ENCODE peak calls at places on chromosomes 6 and 20, in seven cellular contexts. L, B, J, M, V, H and K are unnamed samples.

GRCh38 chr6:37667050-37667814 is 30.5 kb downstream of the MDGA1 start:
- DNase-seq in L (no peak), B (peak), J (no peak), M (no peak), V (no peak), H (no peak), K (no peak)

GRCh38 chr20:22862645-22863230 is 172.4 kb upstream of the SSTR4 start:
- DNase-seq in L (peak), B (no peak), J (no peak), M (no peak), V (no peak), H (peak), K (no peak)

GRCh38 chr6:26493258-26493657 is 6.8 kb upstream of the BTN1A1 start:
- DNase-seq in L (no peak), B (peak), J (no peak), M (peak), V (no peak), H (no peak), K (no peak)

GRCh38 chr6:92767101-92767500 is 652.3 kb downstream of the EPHA7 start:
- DNase-seq in L (no peak), B (no peak), J (no peak), M (no peak), V (no peak), H (no peak), K (no peak)

GRCh38 chr6:16653226-16653625 is 108.0 kb downstream of the ATXN1 start:
- DNase-seq in L (no peak), B (no peak), J (no peak), M (no peak), V (no peak), H (no peak), K (no peak)

GRCh38 chr20:41336711-41337492 is 3.7 kb upstream of the LPIN3 start:
- DNase-seq in L (no peak), B (no peak), J (no peak), M (no peak), V (no peak), H (no peak), K (no peak)

GRCh38 chr20:23122321-23122720 is 36.2 kb upstream of the CD93 start:
- DNase-seq in L (no peak), B (no peak), J (no peak), M (no peak), V (no peak), H (no peak), K (no peak)

GRCh38 chr6:143964667-143965066 is 43.4 kb downstream of the PLAGL1 start:
- DNase-seq in L (no peak), B (peak), J (no peak), M (no peak), V (no peak), H (no peak), K (no peak)

GRCh38 chr6:52423971-52424381 is 3.8 kb downstream of the EFHC1 start:
- DNase-seq in L (no peak), B (peak), J (no peak), M (peak), V (no peak), H (peak), K (no peak)

GRCh38 chr6:134081506-134081905 is 29.1 kb upstream of the SLC2A12 start:
- DNase-seq in L (no peak), B (no peak), J (no peak), M (no peak), V (no peak), H (no peak), K (no peak)

GRCh38 chr6:4812068-4812467 is 35.9 kb downstream of the CDYL start:
- DNase-seq in L (no peak), B (no peak), J (no peak), M (no peak), V (no peak), H (no peak), K (no peak)

GRCh38 chr6:35363293-35363750 is 21.0 kb downstream of the PPARD start:
- DNase-seq in L (no peak), B (peak), J (no peak), M (no peak), V (no peak), H (peak), K (no peak)

GRCh38 chr6:116101298-116101718 is 655 bp downstream of the NT5DC1 start:
- DNase-seq in L (no peak), B (no peak), J (no peak), M (no peak), V (peak), H (peak), K (no peak)

GRCh38 chr20:57061058-57061900 is 205.2 kb downstream of the BMP7 start:
- DNase-seq in L (no peak), B (no peak), J (no peak), M (no peak), V (no peak), H (no peak), K (no peak)

GRCh38 chr20:43849496-43850197 is 65.0 kb upstream of the TOX2 start:
- DNase-seq in L (no peak), B (peak), J (no peak), M (no peak), V (no peak), H (no peak), K (no peak)

GRCh38 chr20:19212524-19213502 is at the start of gene SLC24A3:
- DNase-seq in L (peak), B (no peak), J (peak), M (peak), V (no peak), H (peak), K (peak)

GRCh38 chr6:89970609-89971337 is 76.5 kb downstream of the GJA10 start:
- DNase-seq in L (no peak), B (peak), J (peak), M (peak), V (no peak), H (peak), K (peak)

GRCh38 chr20:3045042-3045815 is 623 bp upstream of the MRPS26 start:
- DNase-seq in L (no peak), B (peak), J (no peak), M (no peak), V (peak), H (no peak), K (peak)

GRCh38 chr6:98142839-98143238 is 691.5 kb upstream of the POU3F2 start:
- DNase-seq in L (no peak), B (no peak), J (no peak), M (no peak), V (no peak), H (no peak), K (no peak)

GRCh38 chr20:9323622-9324021 is 190.8 kb upstream of the LAMP5 start:
- DNase-seq in L (no peak), B (no peak), J (no peak), M (peak), V (no peak), H (no peak), K (no peak)

GRCh38 chr6:19719691-19720127 is 117.5 kb upstream of the ID4 start:
- DNase-seq in L (no peak), B (peak), J (no peak), M (no peak), V (no peak), H (no peak), K (no peak)

GRCh38 chr20:31661625-31662371 is 24.1 kb downstream of the COX4I2 start:
- DNase-seq in L (peak), B (peak), J (peak), M (peak), V (peak), H (peak), K (peak)
- TF ChIP-seq POLR2A in L (no peak), B (no peak), J (no peak), M (peak), V (no peak), H (peak), K (no peak)

GRCh38 chr6:33213166-33213988 is 5.1 kb downstream of the RING1 start:
- DNase-seq in L (peak), B (no peak), J (peak), M (no peak), V (no peak), H (no peak), K (no peak)
- TF ChIP-seq POLR2A in L (no peak), B (peak), J (no peak), M (no peak), V (no peak), H (no peak), K (no peak)

GRCh38 chr6:109441069-109441816 is 719 bp downstream of the SMPD2 start:
- DNase-seq in L (no peak), B (peak), J (peak), M (peak), V (peak), H (peak), K (peak)

GRCh38 chr6:109442393-109442924 is 1.9 kb downstream of the SMPD2 start:
- DNase-seq in L (no peak), B (no peak), J (no peak), M (no peak), V (no peak), H (no peak), K (peak)

GRCh38 chr6:109445382-109445781 is 4.9 kb downstream of the SMPD2 start:
- DNase-seq in L (no peak), B (no peak), J (no peak), M (no peak), V (no peak), H (no peak), K (no peak)

GRCh38 chr6:109443425-109443950 is 3.0 kb downstream of the SMPD2 start:
- DNase-seq in L (peak), B (no peak), J (no peak), M (no peak), V (no peak), H (no peak), K (no peak)

DNA sequence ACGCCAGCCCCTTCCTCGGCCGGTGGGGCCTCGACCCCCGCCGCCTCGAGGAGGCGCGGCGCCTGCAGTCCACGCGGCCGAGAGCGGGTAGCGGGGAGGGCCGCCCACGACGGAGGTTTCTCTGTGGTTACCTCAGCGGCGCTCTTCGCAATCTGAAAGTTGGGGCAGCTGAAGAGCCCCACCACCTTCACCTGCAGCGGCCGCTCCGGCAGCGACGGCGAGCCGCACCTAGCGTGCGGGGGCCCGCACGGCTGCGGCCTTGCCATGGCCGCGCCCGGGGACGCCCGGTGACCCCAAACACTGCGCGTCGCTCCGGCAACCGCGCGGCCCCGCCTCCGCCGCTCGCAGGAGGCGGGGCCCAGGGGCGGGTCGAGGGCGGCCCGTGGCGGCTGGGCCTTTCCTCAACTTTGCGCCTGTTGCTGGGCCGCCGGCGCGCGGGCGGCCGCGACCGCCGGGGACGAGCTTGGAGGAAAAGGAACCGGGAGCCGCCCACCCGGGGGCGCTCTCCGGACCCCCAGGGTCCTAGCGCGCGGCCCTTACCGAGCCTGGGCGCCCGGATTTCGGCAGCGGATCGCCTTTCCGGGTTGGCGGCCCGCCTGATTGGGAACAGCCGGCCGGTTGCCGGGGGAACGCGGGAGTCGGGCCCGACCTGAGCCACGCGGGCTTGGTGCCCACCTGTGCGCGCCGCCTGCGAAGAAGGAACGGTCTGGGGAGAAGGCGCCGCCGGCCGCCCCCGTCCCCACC is at the start of the genes PPIL6 and SMPD2:
- DNase-seq in L (peak), B (peak), J (peak), M (peak), V (peak), H (peak), K (peak)
- TF ChIP-seq POLR2A in L (peak), B (peak), J (peak), M (peak), V (peak), H (peak), K (no peak)

GRCh38 chr6:36608788-36609563 is 14.8 kb downstream of the SRSF3 start:
- DNase-seq in L (no peak), B (no peak), J (peak), M (peak), V (no peak), H (no peak), K (no peak)
- TF ChIP-seq POLR2A in L (no peak), B (no peak), J (no peak), M (peak), V (no peak), H (no peak), K (no peak)

GRCh38 chr20:25059487-25059820 is 1.5 kb upstream of the ACSS1 start:
- DNase-seq in L (no peak), B (no peak), J (no peak), M (no peak), V (no peak), H (peak), K (peak)

GRCh38 chr20:25056601-25057233 is 1.2 kb downstream of the ACSS1 start:
- DNase-seq in L (peak), B (no peak), J (no peak), M (no peak), V (no peak), H (peak), K (peak)

GRCh38 chr20:25057234-25058050 is 497 bp downstream of the ACSS1 start:
- DNase-seq in L (peak), B (peak), J (peak), M (no peak), V (peak), H (peak), K (peak)

GRCh38 chr20:25058797-25059486 is 1.0 kb upstream of the ACSS1 start:
- DNase-seq in L (peak), B (peak), J (no peak), M (peak), V (peak), H (peak), K (peak)

GRCh38 chr20:25058051-25058796 is at the start of gene ACSS1:
- DNase-seq in L (peak), B (peak), J (peak), M (no peak), V (peak), H (peak), K (peak)
- TF ChIP-seq POLR2A in L (no peak), B (no peak), J (no peak), M (no peak), V (peak), H (peak), K (no peak)

GRCh38 chr6:10404107-10404798 is 10.6 kb downstream of the TFAP2A start:
- DNase-seq in L (peak), B (peak), J (peak), M (no peak), V (peak), H (peak), K (peak)
- TF ChIP-seq POLR2A in L (no peak), B (peak), J (no peak), M (no peak), V (no peak), H (no peak), K (no peak)

GRCh38 chr6:87668006-87668405 is 34.0 kb downstream of the AKIRIN2 start:
- DNase-seq in L (no peak), B (no peak), J (no peak), M (no peak), V (no peak), H (no peak), K (no peak)

GRCh38 chr6:87663434-87663833 is 38.6 kb downstream of the AKIRIN2 start:
- DNase-seq in L (no peak), B (no peak), J (no peak), M (no peak), V (no peak), H (no peak), K (no peak)

GRCh38 chr6:87669051-87669450 is 33.0 kb downstream of the AKIRIN2 start:
- DNase-seq in L (no peak), B (no peak), J (no peak), M (no peak), V (no peak), H (no peak), K (no peak)

GRCh38 chr6:87664943-87665342 is 37.1 kb downstream of the AKIRIN2 start:
- DNase-seq in L (no peak), B (no peak), J (no peak), M (no peak), V (no peak), H (no peak), K (no peak)

GRCh38 chr6:87667032-87667431 is 35.0 kb downstream of the AKIRIN2 start:
- DNase-seq in L (no peak), B (no peak), J (no peak), M (no peak), V (no peak), H (no peak), K (no peak)
- TF ChIP-seq POLR2A in L (no peak), B (no peak), J (no peak), M (no peak), V (no peak), H (no peak), K (no peak)

GRCh38 chr6:113856571-113857564 is at the start of gene MARCKS:
- DNase-seq in L (peak), B (peak), J (peak), M (peak), V (peak), H (peak), K (peak)
- TF ChIP-seq POLR2A in L (no peak), B (peak), J (peak), M (peak), V (peak), H (peak), K (peak)

GRCh38 chr6:99563056-99563723 is 5.3 kb downstream of the CCNC start:
- DNase-seq in L (no peak), B (no peak), J (no peak), M (no peak), V (no peak), H (no peak), K (no peak)

GRCh38 chr6:99573980-99574617 is 5.6 kb upstream of the CCNC start:
- DNase-seq in L (no peak), B (no peak), J (no peak), M (no peak), V (no peak), H (no peak), K (no peak)

GRCh38 chr6:99568103-99568933 is at the start of gene CCNC:
- DNase-seq in L (peak), B (peak), J (peak), M (peak), V (peak), H (peak), K (peak)
- TF ChIP-seq POLR2A in L (peak), B (peak), J (peak), M (peak), V (peak), H (peak), K (no peak)